ENCODE peak calls at places on chromosomes 12 and 14, in five cellular contexts. H, A, D, Y and T are unnamed samples.

GRCh38 chr12:33480366-33480765 is 40.7 kb upstream of the SYT10 start:
- DNase-seq in A (no peak), Y (no peak), D (no peak), H (no peak), T (no peak)

GRCh38 chr12:94225506-94225905 is 77.1 kb downstream of the PLXNC1 start:
- DNase-seq in D (no peak), Y (no peak), H (no peak), A (no peak), T (no peak)

GRCh38 chr12:93090768-93091172 is 161.7 kb upstream of the EEA1 start:
- DNase-seq in A (no peak), Y (no peak), D (no peak), H (no peak), T (no peak)

GRCh38 chr14:23299558-23299957 is 3.1 kb downstream of the PPP1R3E start:
- DNase-seq in H (no peak), A (no peak), D (peak; percentile 68), Y (no peak), T (no peak)

GRCh38 chr12:60174914-60175313 is 579.1 kb downstream of the SLC16A7 start:
- DNase-seq in H (no peak), Y (no peak), D (no peak), A (no peak), T (no peak)

GRCh38 chr12:53956914-53957536 is 2.3 kb downstream of the HOXC12 start:
- DNase-seq in A (no peak), H (no peak), D (no peak), Y (no peak), T (no peak)

GRCh38 chr12:115203661-115204060 is 519.7 kb upstream of the TBX3 start:
- DNase-seq in H (no peak), Y (no peak), A (no peak), D (no peak), T (no peak)

GRCh38 chr12:5200276-5201087 is 156.8 kb downstream of the KCNA5 start:
- DNase-seq in Y (peak; percentile 57), D (peak; percentile 79), A (no peak), H (peak; percentile 71), T (peak; percentile 37)

GRCh38 chr14:75711796-75712211 is 50.8 kb downstream of the TTLL5 start:
- DNase-seq in A (peak; percentile 79), Y (no peak), D (peak; percentile 87), H (peak; percentile 55), T (peak; percentile 87)

GRCh38 chr12:127893875-127894635 is 372.9 kb upstream of the TMEM132C start:
- DNase-seq in D (no peak), A (no peak), Y (no peak), H (no peak), T (peak; percentile 13)

GRCh38 chr14:59439256-59440015 is 25.7 kb downstream of the GPR135 start:
- DNase-seq in D (no peak), A (no peak), H (no peak), Y (no peak), T (no peak)

GRCh38 chr12:30753761-30754382 is 879 bp downstream of the CAPRIN2 start:
- DNase-seq in Y (no peak), H (no peak), A (peak; percentile 3), D (peak; percentile 17), T (no peak)

GRCh38 chr12:67804168-67804567 is 155.6 kb downstream of the DYRK2 start:
- DNase-seq in H (no peak), Y (no peak), A (no peak), D (no peak), T (no peak)

GRCh38 chr12:52139579-52140062 is 52.2 kb downstream of the KRT80 start:
- DNase-seq in Y (no peak), H (no peak), A (no peak), D (peak; percentile 71), T (no peak)

GRCh38 chr14:101857226-101857625 is 95.7 kb downstream of the PPP2R5C start:
- DNase-seq in D (no peak), Y (peak; percentile 13), A (no peak), H (no peak), T (no peak)

GRCh38 chr12:95200128-95200973 is 16.9 kb downstream of the FGD6 start:
- DNase-seq in Y (no peak), A (no peak), H (no peak), D (no peak), T (no peak)

GRCh38 chr12:124901003-124901402 is 13.4 kb downstream of the UBC start:
- DNase-seq in Y (no peak), A (no peak), D (no peak), H (no peak), T (no peak)

GRCh38 chr14:21882226-21882625 is 208.6 kb upstream of the OR4E1 start:
- DNase-seq in H (no peak), Y (no peak), A (no peak), D (no peak), T (no peak)

GRCh38 chr12:124143726-124144125 is 151.2 kb upstream of the RFLNA start:
- DNase-seq in Y (no peak), D (peak; percentile 75), A (no peak), H (no peak), T (no peak)

GRCh38 chr12:124261885-124262284 is 33.0 kb upstream of the RFLNA start:
- DNase-seq in D (no peak), A (no peak), Y (no peak), H (no peak), T (no peak)

GRCh38 chr12:11638271-11638916 is 11.1 kb upstream of the ETV6 start:
- DNase-seq in D (no peak), A (no peak), H (no peak), Y (no peak), T (no peak)

GRCh38 chr12:128116537-128116936 is 150.4 kb upstream of the TMEM132C start:
- DNase-seq in A (no peak), D (no peak), H (no peak), Y (no peak), T (peak; percentile 7)

GRCh38 chr14:75906680-75907280 is 75.0 kb downstream of the TGFB3 start:
- DNase-seq in D (peak; percentile 83), A (peak; percentile 76), Y (no peak), H (peak; percentile 59), T (peak; percentile 61)

GRCh38 chr14:58716706-58717105 is 78.9 kb downstream of the DACT1 start:
- DNase-seq in A (no peak), Y (no peak), D (no peak), H (no peak), T (no peak)

GRCh38 chr14:52998376-52999010 is 47.6 kb upstream of the FERMT2 start:
- DNase-seq in A (no peak), D (no peak), H (no peak), Y (no peak), T (no peak)

GRCh38 chr12:67827820-67828383 is 161.3 kb upstream of the IFNG-AS1 start:
- DNase-seq in D (peak; percentile 72), Y (no peak), A (peak; percentile 17), H (no peak), T (peak; percentile 65)

GRCh38 chr12:3333583-3333982 is 157.4 kb upstream of the PRMT8 start:
- DNase-seq in A (peak; percentile 52), D (peak; percentile 30), H (no peak), Y (peak; percentile 60), T (no peak)

GRCh38 chr14:71753126-71753830 is 179.0 kb upstream of the RGS6 start:
- DNase-seq in H (peak; percentile 72), D (peak; percentile 92), Y (peak; percentile 72), A (peak; percentile 78), T (peak; percentile 96)

GRCh38 chr12:6295187-6295811 is 15.2 kb upstream of the PLEKHG6 start:
- DNase-seq in A (no peak), Y (no peak), D (peak; percentile 91), H (no peak), T (peak; percentile 53)

GRCh38 chr14:78985668-78986073 is 815.5 kb downstream of the NRXN3 start:
- DNase-seq in D (no peak), A (no peak), Y (peak; percentile 58), H (peak; percentile 14), T (no peak)

GRCh38 chr14:22266141-22266442 is 322.9 kb downstream of the DAD1 start:
- DNase-seq in D (no peak), H (no peak), Y (no peak), A (no peak), T (no peak)

GRCh38 chr12:19245126-19245525 is 115.6 kb downstream of the PLEKHA5 start:
- DNase-seq in D (no peak), H (no peak), Y (no peak), A (no peak), T (no peak)
- H3K27ac ChIP-seq in D (no peak overlapping the region), H (no peak overlapping the region), Y (no peak overlapping the region), A (no peak overlapping the region), T (no peak overlapping the region)

GRCh38 chr12:84804691-84805473 is 107.7 kb downstream of the SLC6A15 start:
- DNase-seq in A (no peak), Y (peak; percentile 1), D (no peak), H (no peak), T (no peak)
- H3K27me3 ChIP-seq in A (no peaks in the 10 kb centered on the region), Y (peaks cover 21% of the 10 kb centered on the region), D (no peaks in the 10 kb centered on the region), H (no peaks in the 10 kb centered on the region), T (no peaks in the 10 kb centered on the region)

GRCh38 chr12:132160016-132160415 is 15.8 kb downstream of the NOC4L start:
- DNase-seq in Y (no peak), H (no peak), D (no peak), A (no peak), T (no peak)
- H3K27ac ChIP-seq in Y (no peak overlapping the region), H (no peak overlapping the region), D (no peak overlapping the region), A (no peak overlapping the region), T (no peak overlapping the region)

GRCh38 chr12:116880817-116881324 is 370 bp downstream of the HRK start:
- DNase-seq in A (no peak), D (peak; percentile 75), H (peak; percentile 50), Y (no peak), T (no peak)
- H3K27me3 ChIP-seq in A (peaks cover 33% of the 10 kb centered on the region), D (peaks cover 82% of the 10 kb centered on the region), H (peaks cover 45% of the 10 kb centered on the region), Y (peaks cover 44% of the 10 kb centered on the region), T (peaks cover 56% of the 10 kb centered on the region)

DNA sequence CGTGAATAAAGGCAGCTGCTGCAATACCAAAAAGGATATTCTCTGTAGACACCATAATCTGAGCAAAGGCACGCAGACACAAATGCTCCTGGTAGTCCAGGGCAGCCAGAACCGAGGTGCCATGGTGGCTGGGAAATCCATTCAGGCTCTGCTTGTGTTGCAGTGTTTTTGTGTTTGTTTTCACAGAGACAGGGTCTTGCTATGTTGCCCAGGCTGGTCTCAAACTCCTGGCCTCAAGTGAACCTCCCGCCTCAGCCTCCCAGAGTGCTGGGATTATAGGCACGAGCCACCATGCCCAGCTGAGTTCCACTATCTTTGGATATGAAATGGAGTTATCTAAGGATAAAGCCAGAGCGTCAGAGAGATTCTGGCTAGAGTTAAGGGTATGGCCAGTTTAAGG is 39.8 kb downstream of the DCAF4 start:
- DNase-seq in Y (no peak), A (no peak), H (no peak), D (no peak), T (no peak)
- H3K27ac ChIP-seq in Y (no peak overlapping the region), A (no peak overlapping the region), H (no peak overlapping the region), D (no peak overlapping the region), T (no peak overlapping the region)